ENCODE peak calls at places on chromosomes 13 and 19, in five cellular contexts. One of them, this sample, is unnamed.

GRCh38 chr13:25980255-25980654 is 71.6 kb downstream of the SHISA2 start:
- DNase-seq in activated gamma-delta T cell treated with Interleukin-2 at 50 U/mL for 16 hours: no peak
- DNase-seq in amniotic stem cell: peak; percentile 5
- DNase-seq in activated CD8-positive, alpha-beta memory T cell treated with anti-CD3 and anti-CD28 coated beads for 24 hours: no peak
- DNase-seq in GM04503: no peak
- DNase-seq in this sample: no peak

GRCh38 chr19:56105090-56105701 is 15.9 kb downstream of the ZNF787 start:
- DNase-seq in amniotic stem cell: no peak
- DNase-seq in activated CD8-positive, alpha-beta memory T cell treated with anti-CD3 and anti-CD28 coated beads for 24 hours: peak; percentile 71
- DNase-seq in activated gamma-delta T cell treated with Interleukin-2 at 50 U/mL for 16 hours: peak; percentile 43
- DNase-seq in GM04503: no peak
- DNase-seq in this sample: no peak

GRCh38 chr19:35395762-35396199 is 24.9 kb downstream of the GPR42 start:
- DNase-seq in activated CD8-positive, alpha-beta memory T cell treated with anti-CD3 and anti-CD28 coated beads for 24 hours: no peak
- DNase-seq in activated gamma-delta T cell treated with Interleukin-2 at 50 U/mL for 16 hours: no peak
- DNase-seq in amniotic stem cell: no peak
- DNase-seq in GM04503: no peak
- DNase-seq in this sample: no peak

GRCh38 chr13:44951184-44951583 is 38.1 kb downstream of the NUFIP1 start:
- DNase-seq in activated gamma-delta T cell treated with Interleukin-2 at 50 U/mL for 16 hours: no peak
- DNase-seq in GM04503: no peak
- DNase-seq in amniotic stem cell: no peak
- DNase-seq in activated CD8-positive, alpha-beta memory T cell treated with anti-CD3 and anti-CD28 coated beads for 24 hours: no peak
- DNase-seq in this sample: no peak

GRCh38 chr19:27964165-27964564 is 1248.8 kb downstream of the UQCRFS1 start:
- DNase-seq in activated gamma-delta T cell treated with Interleukin-2 at 50 U/mL for 16 hours: no peak
- DNase-seq in amniotic stem cell: no peak
- DNase-seq in activated CD8-positive, alpha-beta memory T cell treated with anti-CD3 and anti-CD28 coated beads for 24 hours: no peak
- DNase-seq in GM04503: no peak
- DNase-seq in this sample: no peak

GRCh38 chr19:29965529-29965928 is 23.5 kb downstream of the URI1 start:
- DNase-seq in GM04503: no peak
- DNase-seq in amniotic stem cell: peak; percentile 14
- DNase-seq in activated gamma-delta T cell treated with Interleukin-2 at 50 U/mL for 16 hours: no peak
- DNase-seq in activated CD8-positive, alpha-beta memory T cell treated with anti-CD3 and anti-CD28 coated beads for 24 hours: no peak
- DNase-seq in this sample: no peak

GRCh38 chr13:114054269-114054668 is 78.2 kb downstream of the RASA3 start:
- DNase-seq in activated CD8-positive, alpha-beta memory T cell treated with anti-CD3 and anti-CD28 coated beads for 24 hours: no peak
- DNase-seq in amniotic stem cell: no peak
- DNase-seq in GM04503: no peak
- DNase-seq in activated gamma-delta T cell treated with Interleukin-2 at 50 U/mL for 16 hours: no peak
- DNase-seq in this sample: no peak

GRCh38 chr19:36915992-36916830 is at the start of the genes ZNF568 and ZNF829:
- DNase-seq in GM04503: peak; percentile 76
- DNase-seq in activated gamma-delta T cell treated with Interleukin-2 at 50 U/mL for 16 hours: peak; percentile 89
- DNase-seq in amniotic stem cell: peak; percentile 88
- DNase-seq in activated CD8-positive, alpha-beta memory T cell treated with anti-CD3 and anti-CD28 coated beads for 24 hours: peak; percentile 95
- DNase-seq in this sample: peak; percentile 94

GRCh38 chr13:89227356-89227755 is 1556.2 kb downstream of the SLITRK5 start:
- DNase-seq in GM04503: no peak
- DNase-seq in amniotic stem cell: no peak
- DNase-seq in activated CD8-positive, alpha-beta memory T cell treated with anti-CD3 and anti-CD28 coated beads for 24 hours: no peak
- DNase-seq in activated gamma-delta T cell treated with Interleukin-2 at 50 U/mL for 16 hours: no peak
- DNase-seq in this sample: no peak

GRCh38 chr19:51194527-51195315 is 30.2 kb upstream of the CD33 start:
- DNase-seq in GM04503: no peak
- DNase-seq in activated gamma-delta T cell treated with Interleukin-2 at 50 U/mL for 16 hours: no peak
- DNase-seq in activated CD8-positive, alpha-beta memory T cell treated with anti-CD3 and anti-CD28 coated beads for 24 hours: peak; percentile 65
- DNase-seq in amniotic stem cell: no peak
- DNase-seq in this sample: peak; percentile 72

GRCh38 chr19:934865-935422 is 9.1 kb downstream of the ARID3A start:
- DNase-seq in activated gamma-delta T cell treated with Interleukin-2 at 50 U/mL for 16 hours: no peak
- DNase-seq in GM04503: no peak
- DNase-seq in amniotic stem cell: no peak
- DNase-seq in activated CD8-positive, alpha-beta memory T cell treated with anti-CD3 and anti-CD28 coated beads for 24 hours: no peak
- DNase-seq in this sample: no peak

GRCh38 chr19:9178901-9179300 is at the start of gene OR7D2:
- DNase-seq in amniotic stem cell: no peak
- DNase-seq in activated CD8-positive, alpha-beta memory T cell treated with anti-CD3 and anti-CD28 coated beads for 24 hours: no peak
- DNase-seq in GM04503: no peak
- DNase-seq in activated gamma-delta T cell treated with Interleukin-2 at 50 U/mL for 16 hours: no peak
- DNase-seq in this sample: no peak

GRCh38 chr13:114050536-114051450 is 76.9 kb upstream of the C13orf46 start:
- DNase-seq in activated CD8-positive, alpha-beta memory T cell treated with anti-CD3 and anti-CD28 coated beads for 24 hours: no peak
- DNase-seq in GM04503: no peak
- DNase-seq in amniotic stem cell: no peak
- DNase-seq in activated gamma-delta T cell treated with Interleukin-2 at 50 U/mL for 16 hours: no peak
- DNase-seq in this sample: no peak

GRCh38 chr13:102187313-102187712 is 214.5 kb downstream of the FGF14 start:
- DNase-seq in activated CD8-positive, alpha-beta memory T cell treated with anti-CD3 and anti-CD28 coated beads for 24 hours: no peak
- DNase-seq in amniotic stem cell: no peak
- DNase-seq in activated gamma-delta T cell treated with Interleukin-2 at 50 U/mL for 16 hours: no peak
- DNase-seq in GM04503: no peak
- DNase-seq in this sample: no peak

GRCh38 chr13:92460479-92460878 is 766.1 kb upstream of the GPC6 start:
- DNase-seq in GM04503: no peak
- DNase-seq in amniotic stem cell: no peak
- DNase-seq in activated CD8-positive, alpha-beta memory T cell treated with anti-CD3 and anti-CD28 coated beads for 24 hours: no peak
- DNase-seq in activated gamma-delta T cell treated with Interleukin-2 at 50 U/mL for 16 hours: no peak
- DNase-seq in this sample: no peak

GRCh38 chr19:44204772-44205171 is 7.6 kb upstream of the ZNF227 start:
- DNase-seq in amniotic stem cell: no peak
- DNase-seq in activated CD8-positive, alpha-beta memory T cell treated with anti-CD3 and anti-CD28 coated beads for 24 hours: no peak
- DNase-seq in GM04503: no peak
- DNase-seq in activated gamma-delta T cell treated with Interleukin-2 at 50 U/mL for 16 hours: no peak
- DNase-seq in this sample: no peak

GRCh38 chr13:90738881-90739280 is 608.6 kb upstream of the MIR17HG start:
- DNase-seq in GM04503: no peak
- DNase-seq in activated CD8-positive, alpha-beta memory T cell treated with anti-CD3 and anti-CD28 coated beads for 24 hours: no peak
- DNase-seq in activated gamma-delta T cell treated with Interleukin-2 at 50 U/mL for 16 hours: no peak
- DNase-seq in amniotic stem cell: no peak
- DNase-seq in this sample: no peak

GRCh38 chr13:30112602-30113435 is 194.5 kb downstream of the KATNAL1 start:
- DNase-seq in activated CD8-positive, alpha-beta memory T cell treated with anti-CD3 and anti-CD28 coated beads for 24 hours: peak; percentile 87
- DNase-seq in amniotic stem cell: peak; percentile 36
- DNase-seq in activated gamma-delta T cell treated with Interleukin-2 at 50 U/mL for 16 hours: peak; percentile 82
- DNase-seq in GM04503: peak; percentile 78
- DNase-seq in this sample: peak; percentile 87

GRCh38 chr19:34482380-34483250 is 1.1 kb downstream of the WTIP start:
- DNase-seq in activated gamma-delta T cell treated with Interleukin-2 at 50 U/mL for 16 hours: no peak
- DNase-seq in GM04503: no peak
- DNase-seq in amniotic stem cell: peak; percentile 7
- DNase-seq in activated CD8-positive, alpha-beta memory T cell treated with anti-CD3 and anti-CD28 coated beads for 24 hours: no peak
- DNase-seq in this sample: no peak

GRCh38 chr19:3073931-3074595 is 11.8 kb upstream of the TLE5 start:
- DNase-seq in GM04503: no peak
- DNase-seq in activated CD8-positive, alpha-beta memory T cell treated with anti-CD3 and anti-CD28 coated beads for 24 hours: no peak
- DNase-seq in amniotic stem cell: no peak
- DNase-seq in activated gamma-delta T cell treated with Interleukin-2 at 50 U/mL for 16 hours: no peak
- DNase-seq in this sample: peak; percentile 45

GRCh38 chr13:53200498-53201453 is 172.2 kb downstream of the OLFM4 start:
- DNase-seq in amniotic stem cell: no peak
- DNase-seq in GM04503: no peak
- DNase-seq in activated CD8-positive, alpha-beta memory T cell treated with anti-CD3 and anti-CD28 coated beads for 24 hours: no peak
- DNase-seq in activated gamma-delta T cell treated with Interleukin-2 at 50 U/mL for 16 hours: no peak
- DNase-seq in this sample: no peak

GRCh38 chr13:71540098-71540497 is 326.9 kb downstream of the DACH1 start:
- DNase-seq in amniotic stem cell: no peak
- DNase-seq in activated CD8-positive, alpha-beta memory T cell treated with anti-CD3 and anti-CD28 coated beads for 24 hours: no peak
- DNase-seq in GM04503: no peak
- DNase-seq in activated gamma-delta T cell treated with Interleukin-2 at 50 U/mL for 16 hours: no peak
- DNase-seq in this sample: no peak

GRCh38 chr19:31518216-31518615 is 169.0 kb upstream of the TSHZ3 start:
- DNase-seq in activated gamma-delta T cell treated with Interleukin-2 at 50 U/mL for 16 hours: no peak
- DNase-seq in GM04503: no peak
- DNase-seq in amniotic stem cell: no peak
- DNase-seq in activated CD8-positive, alpha-beta memory T cell treated with anti-CD3 and anti-CD28 coated beads for 24 hours: no peak
- DNase-seq in this sample: no peak

This sample was measured in GM12865.